ENCODE peak calls at places on chromosomes 7 and 10, in eight cellular contexts. I is MV-4-11; P is stimulated activated CD4-positive, alpha-beta T cell treated with anti-CD3 and anti-CD28 coated beads, Interleukin-4, amount 100 ng/mL, for 4 hours; D is stimulated activated CD8-positive, alpha-beta memory T cell treated with anti-CD3 and anti-CD28 coated beads, Interleukin-15, amount 100 ng/mL, for 24 hours; V is activated CD8-positive, alpha-beta memory T cell treated with anti-CD3 and anti-CD28 coated beads, Interleukin-2, amount 50 U/mL, for 4 hours; H is RWPE1; F is pons; A is epithelial cell of esophagus. X is an unnamed sample.

GRCh38 chr10:88754272-88754671 is 5.5 kb upstream of the LIPN start:
- DNase-seq in H (no peak), V (no peak), F (no peak), P (no peak), I (no peak), D (no peak), A (peak), X (no peak)

GRCh38 chr7:108239501-108240225 is 109.5 kb upstream of the LAMB4 start:
- DNase-seq in A (no peak), H (no peak), F (no peak), V (no peak), P (no peak), D (no peak), I (no peak), X (no peak)

GRCh38 chr7:14507617-14508016 is 394.9 kb downstream of the DGKB start:
- DNase-seq in V (no peak), H (peak), A (peak), P (no peak), D (no peak), F (no peak), I (no peak), X (no peak)

GRCh38 chr10:33155720-33156638 is 178.5 kb downstream of the NRP1 start:
- DNase-seq in D (no peak), A (peak), H (peak), V (peak), P (no peak), I (peak), F (peak), X (peak)

GRCh38 chr10:124518366-124518765 is 56.7 kb downstream of the LHPP start:
- DNase-seq in D (no peak), P (no peak), A (no peak), I (no peak), F (no peak), H (no peak), V (no peak), X (no peak)

GRCh38 chr10:48501226-48501625 is 103.6 kb downstream of the ARHGAP22 start:
- DNase-seq in A (no peak), P (no peak), V (no peak), F (no peak), I (no peak), H (no peak), D (no peak), X (no peak)

GRCh38 chr10:27619329-27619728 is 115.2 kb downstream of the RAB18 start:
- DNase-seq in P (no peak), H (no peak), D (no peak), V (no peak), I (no peak), F (no peak), A (no peak), X (no peak)

GRCh38 chr10:78357673-78358206 is 324.1 kb downstream of the RPS24 start:
- DNase-seq in V (no peak), H (no peak), P (no peak), F (no peak), D (no peak), I (no peak), A (no peak), X (no peak)

GRCh38 chr10:107409517-107409916 is 245.0 kb upstream of the SORCS1 start:
- DNase-seq in I (peak), H (peak), F (peak), D (no peak), P (no peak), V (no peak), A (peak), X (no peak)

GRCh38 chr10:126004752-126005151 is 108.4 kb downstream of the FANK1 start:
- DNase-seq in I (no peak), V (no peak), P (no peak), F (no peak), H (no peak), D (no peak), A (no peak), X (no peak)

GRCh38 chr7:92836489-92837213 is at the start of gene CDK6:
- DNase-seq in A (peak), I (peak), F (no peak), H (peak), V (peak), D (peak), P (peak), X (peak)

GRCh38 chr7:133910761-133911160 is 216.4 kb upstream of the LRGUK start:
- DNase-seq in A (no peak), D (no peak), P (no peak), V (no peak), H (no peak), F (no peak), I (no peak), X (no peak)

GRCh38 chr10:109902992-109903947 is 20.0 kb downstream of the XPNPEP1 start:
- DNase-seq in H (no peak), D (no peak), P (no peak), A (no peak), V (no peak), F (no peak), I (peak), X (no peak)

GRCh38 chr10:17409170-17409733 is 45.1 kb downstream of the ST8SIA6 start:
- DNase-seq in A (peak), I (no peak), P (no peak), V (no peak), D (no peak), F (no peak), H (no peak), X (no peak)

GRCh38 chr7:44884553-44885393 is 557 bp downstream of the PURB start:
- DNase-seq in P (peak), F (no peak), D (peak), A (peak), V (peak), H (no peak), I (no peak), X (peak)

GRCh38 chr7:11458736-11459483 is 373.1 kb downstream of the THSD7A start:
- DNase-seq in V (no peak), D (no peak), A (peak), P (no peak), I (peak), H (peak), F (no peak), X (no peak)

GRCh38 chr10:99431190-99431549 is 746 bp upstream of the GOT1 start:
- DNase-seq in F (peak), I (peak), H (peak), P (no peak), D (no peak), V (no peak), A (peak), X (no peak)

GRCh38 chr7:49624611-49625010 is 148.8 kb upstream of the VWC2 start:
- DNase-seq in P (no peak), A (no peak), D (no peak), I (no peak), H (no peak), F (no peak), V (no peak), X (no peak)

GRCh38 chr10:113620486-113620885 is 43.4 kb downstream of the NRAP start:
- DNase-seq in I (no peak), F (no peak), H (no peak), V (no peak), A (no peak), P (no peak), D (no peak), X (no peak)

X was measured in stimulated activated naive CD4-positive, alpha-beta T cell treated with Interleukin-2 at 50 U/mL for 16 hours.